ENCODE peak calls at places on chromosomes 2 and 18, in nine cellular contexts. R is GM23338; C is left cardiac atrium; H is M059J; J is SHP77; Z is activated T-cell treated with anti-CD3 and anti-CD28 coated beads, Interleukin-2, amount 50 U/mL, for 72 hours; E is activated effector memory CD4-positive, alpha-beta T cell treated with Interleukin-2 at 50 U/mL for 16 hours; X is NCI-H345; Q is body of pancreas. N is an unnamed sample.

GRCh38 chr2:178163395-178163794 is 30.9 kb upstream of the OSBPL6 start:
- DNase-seq in X (no peak), E (no peak), J (no peak), Z (no peak), C (no peak), R (no peak), Q (no peak), H (peak), N (no peak)

GRCh38 chr18:63963610-63964256 is 6.1 kb upstream of the SERPINB8 start:
- DNase-seq in J (peak), X (peak), E (no peak), Z (peak), C (peak), Q (peak), R (peak), H (peak), N (peak)

GRCh38 chr18:78892721-78893120 is 86.9 kb upstream of the SALL3 start:
- DNase-seq in Z (no peak), Q (no peak), C (no peak), J (no peak), E (no peak), H (no peak), R (no peak), X (no peak), N (no peak)

GRCh38 chr18:79781331-79781941 is 16.3 kb upstream of the KCNG2 start:
- DNase-seq in C (no peak), Z (no peak), E (no peak), X (no peak), R (no peak), Q (no peak), H (peak), J (no peak), N (no peak)

GRCh38 chr2:216372761-216373291 is 543 bp upstream of the MARCHF4 start:
- DNase-seq in J (no peak), X (no peak), E (no peak), H (peak), C (no peak), Z (no peak), R (no peak), Q (no peak), N (no peak)

GRCh38 chr2:71882949-71883472 is 264.7 kb downstream of the CYP26B1 start:
- DNase-seq in R (no peak), Z (no peak), J (no peak), E (no peak), H (peak), C (peak), X (no peak), Q (peak), N (peak)

GRCh38 chr2:120489023-120489422 is 143.1 kb downstream of the INHBB start:
- DNase-seq in Z (no peak), Q (no peak), X (no peak), R (no peak), C (no peak), E (no peak), J (no peak), H (no peak), N (no peak)

GRCh38 chr2:203669820-203670219 is 36.6 kb upstream of the CD28 start:
- DNase-seq in E (no peak), X (no peak), Z (no peak), Q (no peak), C (no peak), R (no peak), J (no peak), H (peak), N (no peak)

GRCh38 chr2:214069254-214069653 is 341.6 kb upstream of the VWC2L start:
- DNase-seq in Q (no peak), Z (peak), X (peak), H (peak), J (peak), R (no peak), E (no peak), C (no peak), N (no peak)

GRCh38 chr2:190856985-190857384 is 23.6 kb upstream of the GLS start:
- DNase-seq in C (no peak), Q (no peak), Z (no peak), J (no peak), R (no peak), H (no peak), E (no peak), X (no peak), N (no peak)

GRCh38 chr2:168961450-168962229 is 60.5 kb downstream of the G6PC2 start:
- DNase-seq in Z (peak), H (peak), Q (peak), R (peak), E (no peak), J (peak), C (no peak), X (peak), N (no peak)

GRCh38 chr2:168997113-168997512 is 34.0 kb downstream of the ABCB11 start:
- DNase-seq in R (no peak), Z (no peak), C (no peak), H (peak), E (no peak), Q (no peak), X (no peak), J (no peak), N (no peak)

GRCh38 chr18:13386891-13387801 is 168.6 kb downstream of the LDLRAD4 start:
- DNase-seq in C (no peak), R (no peak), J (no peak), Z (no peak), X (no peak), Q (no peak), E (no peak), H (no peak), N (no peak)

GRCh38 chr2:209368406-209368805 is 55.4 kb upstream of the MAP2 start:
- DNase-seq in Z (no peak), X (no peak), C (no peak), Q (no peak), J (no peak), R (no peak), H (peak), E (no peak), N (no peak)

GRCh38 chr2:235445116-235445515 is 48.7 kb upstream of the AGAP1 start:
- DNase-seq in X (no peak), H (no peak), J (no peak), Q (no peak), C (no peak), Z (no peak), R (no peak), E (no peak), N (no peak)

GRCh38 chr18:36321636-36322407 is 24.3 kb downstream of the FHOD3 start:
- DNase-seq in X (no peak), C (peak), E (no peak), Z (no peak), Q (no peak), J (no peak), R (no peak), H (peak), N (no peak)